ENCODE peak calls at places on chromosomes 3 and 15, in five cellular contexts. M, C, J, Q and G are unnamed samples.

GRCh38 chr3:19147905-19148767 is at the start of gene KCNH8:
- DNase-seq in C (peak; percentile 79), M (peak; percentile 92), Q (no peak), J (no peak), G (no peak)

GRCh38 chr3:124772081-124772831 is 42.0 kb downstream of the UMPS start:
- DNase-seq in C (peak; percentile 73), M (peak; percentile 76), J (peak; percentile 42), Q (no peak), G (no peak)

GRCh38 chr15:66876423-66876730 is 174.3 kb downstream of the SMAD6 start:
- DNase-seq in Q (no peak), C (no peak), J (no peak), M (no peak), G (no peak)

GRCh38 chr15:91864669-91865068 is 11.2 kb downstream of the SLCO3A1 start:
- DNase-seq in J (no peak), C (no peak), M (peak; percentile 50), Q (no peak), G (no peak)

GRCh38 chr3:116777181-116777840 is 67.7 kb downstream of the TUSC7 start:
- DNase-seq in Q (no peak), C (no peak), M (no peak), J (no peak), G (no peak)

GRCh38 chr3:98793971-98794370 is 30.8 kb downstream of the ST3GAL6 start:
- DNase-seq in C (no peak), M (no peak), J (no peak), Q (no peak), G (no peak)

GRCh38 chr15:89654847-89655805 is at the start of gene KIF7:
- DNase-seq in M (peak; percentile 35), C (peak; percentile 30), J (peak; percentile 47), Q (no peak), G (no peak)

GRCh38 chr3:171262431-171262830 is 197.8 kb downstream of the TNIK start:
- DNase-seq in C (no peak), Q (no peak), M (no peak), J (no peak), G (no peak)

GRCh38 chr15:78244101-78244500 is 9.7 kb upstream of the ACSBG1 start:
- DNase-seq in M (no peak), J (no peak), C (no peak), Q (no peak), G (no peak)

GRCh38 chr3:115779011-115779410 is 155.7 kb downstream of the GAP43 start:
- DNase-seq in M (no peak), C (no peak), Q (no peak), J (no peak), G (no peak)

GRCh38 chr15:99704444-99704838 is 28.8 kb downstream of the LYSMD4 start:
- DNase-seq in M (peak; percentile 89), J (peak; percentile 70), C (peak; percentile 79), Q (peak; percentile 84), G (peak; percentile 57)